ENCODE peak calls at places on chromosome 1, in six cellular contexts. P is right cardiac atrium; V is heart right ventricle; C is left ventricle myocardium inferior; E is endodermal cell; W is naive thymus-derived CD4-positive, alpha-beta T cell. F is an unnamed sample.

GRCh38 chr1:162056043-162056442 is 13.4 kb upstream of the NOS1AP start:
- DNase-seq in P (peak; percentile 72), V (peak; percentile 30), C (peak; percentile 37), E (peak; percentile 93), W (peak; percentile 44), F (peak; percentile 77)

GRCh38 chr1:227094249-227094966 is 154.3 kb downstream of the COQ8A start:
- DNase-seq in P (no peak), V (no peak), C (no peak), E (no peak), W (no peak), F (no peak)

GRCh38 chr1:9426291-9426711 is 113.0 kb upstream of the SLC25A33 start:
- DNase-seq in P (no peak), V (no peak), C (no peak), E (no peak), W (peak; percentile 92), F (no peak)

GRCh38 chr1:154609398-154610380 is 1.7 kb upstream of the ADAR start:
- DNase-seq in P (no peak), V (no peak), C (no peak), E (peak; percentile 85), W (peak; percentile 67), F (peak; percentile 44)

GRCh38 chr1:107963601-107964396 is 1.2 kb downstream of the VAV3 start:
- DNase-seq in P (peak; percentile 71), V (peak; percentile 19), C (peak; percentile 17), E (peak; percentile 79), W (peak; percentile 69), F (peak; percentile 20)

GRCh38 chr1:27664291-27664690 is 7.7 kb downstream of the IFI6 start:
- DNase-seq in P (no peak), V (no peak), C (no peak), E (peak; percentile 69), W (no peak), F (peak; percentile 51)

GRCh38 chr1:204915856-204916485 is 45.3 kb downstream of the NFASC start:
- DNase-seq in P (no peak), V (no peak), C (no peak), E (no peak), W (no peak), F (no peak)

GRCh38 chr1:178614286-178614685 is 101.4 kb downstream of the TEX35 start:
- DNase-seq in P (no peak), V (no peak), C (no peak), E (no peak), W (no peak), F (no peak)

GRCh38 chr1:41390171-41390570 is 28.9 kb downstream of the FOXO6 start:
- DNase-seq in P (peak; percentile 28), V (no peak), C (no peak), E (no peak), W (no peak), F (no peak)

GRCh38 chr1:206005761-206006160 is 2.6 kb upstream of the RAB7B start:
- DNase-seq in P (no peak), V (no peak), C (no peak), E (no peak), W (no peak), F (no peak)

GRCh38 chr1:214261206-214262123 is 19.5 kb upstream of the SMYD2 start:
- DNase-seq in P (peak; percentile 92), V (peak; percentile 86), C (peak; percentile 85), E (peak; percentile 96), W (peak; percentile 78), F (peak; percentile 79)

GRCh38 chr1:192571706-192572105 is 3.9 kb upstream of the RGS1 start:
- DNase-seq in P (no peak), V (no peak), C (no peak), E (no peak), W (peak; percentile 52), F (no peak)

GRCh38 chr1:155083865-155084721 is 5.5 kb downstream of the EFNA3 start:
- DNase-seq in P (peak; percentile 74), V (no peak), C (no peak), E (peak; percentile 53), W (peak; percentile 41), F (peak; percentile 53)

GRCh38 chr1:62962794-62963776 is 179.2 kb downstream of the ATG4C start:
- DNase-seq in P (peak; percentile 64), V (no peak), C (no peak), E (peak; percentile 96), W (no peak), F (peak; percentile 60)

GRCh38 chr1:177983087-177983823 is 13.4 kb upstream of the SEC16B start:
- DNase-seq in P (no peak), V (no peak), C (no peak), E (no peak), W (no peak), F (no peak)

GRCh38 chr1:39617488-39618049 is 21.9 kb downstream of the HEYL start:
- DNase-seq in P (no peak), V (no peak), C (no peak), E (no peak), W (no peak), F (no peak)

GRCh38 chr1:162905759-162906158 is 44.8 kb upstream of the CCDC190 start:
- DNase-seq in P (no peak), V (no peak), C (no peak), E (no peak), W (no peak), F (peak; percentile 78)

GRCh38 chr1:86449103-86449502 is 19.6 kb upstream of the CLCA1 start:
- DNase-seq in P (no peak), V (no peak), C (no peak), E (no peak), W (no peak), F (no peak)

GRCh38 chr1:46489169-46489637 is 433 bp upstream of the DMBX1 start:
- DNase-seq in P (no peak), V (no peak), C (no peak), E (no peak), W (no peak), F (no peak)

GRCh38 chr1:30982937-30983336 is 74.4 kb upstream of the SDC3 start:
- DNase-seq in P (no peak), V (no peak), C (no peak), E (no peak), W (no peak), F (peak; percentile 39)

GRCh38 chr1:110089561-110090275 is 19.2 kb upstream of the ALX3 start:
- DNase-seq in P (no peak), V (no peak), C (no peak), E (no peak), W (no peak), F (no peak)

GRCh38 chr1:26283226-26283853 is 3.5 kb downstream of the SH3BGRL3 start:
- DNase-seq in P (peak; percentile 43), V (no peak), C (no peak), E (no peak), W (no peak), F (no peak)

GRCh38 chr1:39590546-39590945 is 14.0 kb upstream of the PABPC4 start:
- DNase-seq in P (no peak), V (no peak), C (no peak), E (no peak), W (no peak), F (no peak)

GRCh38 chr1:171841050-171841910 is at the start of gene DNM3:
- DNase-seq in P (peak; percentile 96), V (peak; percentile 85), C (peak; percentile 82), E (peak; percentile 96), W (peak; percentile 86), F (peak; percentile 75)

GRCh38 chr1:77664923-77665516 is 17.4 kb downstream of the ZZZ3 start:
- DNase-seq in P (no peak), V (no peak), C (no peak), E (no peak), W (no peak), F (no peak)

GRCh38 chr1:81126989-81127571 is 673.7 kb upstream of the ADGRL2 start:
- DNase-seq in P (no peak), V (no peak), C (no peak), E (no peak), W (no peak), F (peak; percentile 60)

GRCh38 chr1:29736582-29737188 is 500.4 kb downstream of the PTPRU start:
- DNase-seq in P (no peak), V (no peak), C (no peak), E (peak; percentile 85), W (no peak), F (peak; percentile 67)

GRCh38 chr1:238113222-238113621 is 222.5 kb upstream of the ZP4 start:
- DNase-seq in P (no peak), V (no peak), C (no peak), E (no peak), W (no peak), F (no peak)

GRCh38 chr1:200131551-200132125 is 104.1 kb downstream of the NR5A2 start:
- DNase-seq in P (no peak), V (no peak), C (no peak), E (no peak), W (no peak), F (no peak)

GRCh38 chr1:47710075-47711071 is 272.5 kb downstream of the FOXD2 start:
- DNase-seq in P (peak; percentile 93), V (peak; percentile 83), C (peak; percentile 74), E (peak; percentile 93), W (peak; percentile 57), F (peak; percentile 66)
- H3K4me3 ChIP-seq in P (peak overlapping the region; percentile 32), V (peak overlapping the region; percentile 40), C (peak overlapping the region; percentile 64), E (peak overlapping the region; percentile 77), W (peak overlapping the region; percentile 20), F (peak overlapping the region; percentile 26)

DNA sequence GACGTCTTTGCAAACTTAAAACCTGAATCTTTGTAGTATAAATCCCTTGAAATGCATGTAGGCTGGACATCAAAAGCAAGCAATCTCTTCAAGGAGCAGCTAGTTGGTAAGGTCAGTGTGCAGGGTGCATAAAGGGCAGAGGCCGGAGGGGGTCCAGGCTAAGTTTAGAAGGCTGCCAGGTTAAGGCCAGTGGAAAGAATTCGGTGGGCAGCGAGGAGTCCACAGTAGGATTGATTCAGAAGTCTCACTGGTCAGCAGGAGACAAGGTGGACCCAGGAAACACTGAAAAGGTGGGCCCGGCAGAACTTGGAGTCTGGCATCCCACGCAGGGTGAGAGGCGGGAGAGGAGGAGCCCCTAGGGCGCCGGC is 390 bp upstream of the PCSK9 start:
- DNase-seq in P (no peak), V (no peak), C (no peak), E (no peak), W (no peak), F (no peak)
- H3K4me3 ChIP-seq in P (no peak overlapping the region), V (no peak overlapping the region), C (peak overlapping the region; percentile 50), E (peak overlapping the region; percentile 72), W (no peak overlapping the region), F (no peak overlapping the region)

GRCh38 chr1:10693152-10693496 is 103.3 kb downstream of the CASZ1 start:
- DNase-seq in P (no peak), V (no peak), C (no peak), E (no peak), W (no peak), F (no peak)
- H3K4me3 ChIP-seq in P (peak overlapping the region; percentile 96), V (peak overlapping the region; percentile 80), C (peak overlapping the region; percentile 79), E (peak overlapping the region; percentile 71), W (peak overlapping the region; percentile 72), F (no peak overlapping the region)

GRCh38 chr1:44354268-44354839 is 703 bp downstream of the ERI3 start:
- DNase-seq in P (no peak), V (no peak), C (no peak), E (no peak), W (no peak), F (peak; percentile 53)

GRCh38 chr1:44354840-44355581 is at the start of gene ERI3:
- DNase-seq in P (peak; percentile 99), V (peak; percentile 97), C (peak; percentile 97), E (peak; percentile 99), W (peak; percentile 97), F (peak; percentile 98)

GRCh38 chr1:44359234-44359937 is 4.3 kb upstream of the ERI3 start:
- DNase-seq in P (no peak), V (no peak), C (no peak), E (no peak), W (no peak), F (no peak)

GRCh38 chr1:44357710-44358109 is 2.7 kb upstream of the ERI3 start:
- DNase-seq in P (no peak), V (no peak), C (no peak), E (no peak), W (no peak), F (no peak)

GRCh38 chr1:44355582-44356305 is 687 bp upstream of the ERI3 start:
- DNase-seq in P (no peak), V (no peak), C (no peak), E (no peak), W (no peak), F (no peak)
- H3K4me3 ChIP-seq in P (no peak overlapping the region), V (peak overlapping the region; percentile 86), C (peak overlapping the region; percentile 99), E (peak overlapping the region; percentile 41), W (peak overlapping the region; percentile 34), F (no peak overlapping the region)

F was measured in cardiac fibroblast.